ENCODE peak calls at places on chromosomes 3 and 15, in eight cellular contexts. D is suprapubic skin; C is aorta; T is stromal cell of bone marrow; S is AG20443; J is left ventricle myocardium inferior; X is activated naive CD8-positive, alpha-beta T cell treated with anti-CD3 and anti-CD28 coated beads, Interleukin-2, amount 50 U/mL, for 24 hours; G is Right ventricle myocardium superior. N is an unnamed sample.

GRCh38 chr3:177960722-177961121 is 575.5 kb upstream of the KCNMB2 start:
- DNase-seq in J (no peak), X (no peak), G (no peak), S (no peak), T (no peak), C (no peak), D (no peak), N (no peak)

GRCh38 chr15:38226867-38227266 is 25.8 kb upstream of the SPRED1 start:
- DNase-seq in J (no peak), C (no peak), S (peak; percentile 42), D (no peak), T (peak; percentile 61), X (no peak), G (no peak), N (no peak)

GRCh38 chr3:113873293-113873692 is 34.7 kb downstream of the GRAMD1C start:
- DNase-seq in T (no peak), J (no peak), C (no peak), G (no peak), S (no peak), D (no peak), X (no peak), N (no peak)

GRCh38 chr3:69313251-69313650 is 72.6 kb downstream of the FRMD4B start:
- DNase-seq in G (no peak), D (no peak), S (no peak), X (no peak), C (no peak), J (no peak), T (no peak), N (no peak)

GRCh38 chr3:193822492-193823220 is 229.6 kb downstream of the OPA1 start:
- DNase-seq in S (no peak), X (no peak), T (no peak), C (no peak), G (no peak), J (no peak), D (no peak), N (no peak)

GRCh38 chr3:195885036-195885871 is 23.1 kb downstream of the TNK2 start:
- DNase-seq in T (no peak), S (no peak), G (peak; percentile 54), J (peak; percentile 49), X (no peak), D (peak; percentile 55), C (peak; percentile 73), N (no peak)

GRCh38 chr3:31790516-31791148 is 190.4 kb downstream of the OSBPL10 start:
- DNase-seq in X (no peak), G (no peak), D (no peak), S (no peak), C (no peak), J (no peak), T (no peak), N (no peak)

GRCh38 chr15:67820992-67821783 is 4.1 kb upstream of the SKOR1 start:
- DNase-seq in T (no peak), S (peak; percentile 89), C (peak; percentile 90), J (peak; percentile 53), G (peak; percentile 76), D (no peak), X (peak; percentile 62), N (no peak)

GRCh38 chr3:197021729-197022404 is 7.8 kb downstream of the MELTF start:
- DNase-seq in C (no peak), G (peak; percentile 23), S (no peak), T (no peak), J (no peak), X (no peak), D (no peak), N (no peak)

GRCh38 chr3:31981206-31982181 is at the start of the genes OSBPL10 and ZNF860:
- DNase-seq in J (peak; percentile 91), T (peak; percentile 82), X (peak; percentile 21), D (peak; percentile 91), G (peak; percentile 94), S (peak; percentile 77), C (peak; percentile 95), N (peak; percentile 54)

GRCh38 chr3:29373016-29373690 is 92.3 kb downstream of the RBMS3 start:
- DNase-seq in J (no peak), X (no peak), S (peak; percentile 42), D (no peak), C (no peak), G (no peak), T (no peak), N (no peak)

GRCh38 chr3:110491413-110491812 is 580.2 kb upstream of the NECTIN3 start:
- DNase-seq in J (no peak), D (no peak), T (no peak), C (no peak), S (no peak), G (no peak), X (no peak), N (no peak)